ENCODE peak calls at places on chromosomes 6 and 20, in six cellular contexts. S is WTC11, O is esophagus muscularis mucosa, C is body of pancreas, D is neural crest cell, R is Calu3. L is an unnamed sample.

GRCh38 chr6:56580271-56580670 is 62.4 kb downstream of the DST start:
- DNase-seq in R (no peak), D (no peak), O (no peak), S (no peak), C (no peak), L (no peak)

GRCh38 chr20:57811373-57812020 is 101.7 kb upstream of the PMEPA1 start:
- DNase-seq in C (peak; percentile 42), D (peak; percentile 6), R (peak; percentile 51), S (peak; percentile 35), O (no peak), L (no peak)

GRCh38 chr20:4728121-4728520 is 6.4 kb downstream of the PRND start:
- DNase-seq in R (no peak), D (no peak), O (no peak), C (no peak), S (no peak), L (no peak)

GRCh38 chr20:33298391-33298790 is 15.4 kb downstream of the BPIFB1 start:
- DNase-seq in O (no peak), R (no peak), C (no peak), S (no peak), D (no peak), L (no peak)

GRCh38 chr20:48041078-48041780 is 255.9 kb upstream of the SULF2 start:
- DNase-seq in O (no peak), C (no peak), S (no peak), D (no peak), R (no peak), L (no peak)

GRCh38 chr6:93468291-93468690 is 48.9 kb upstream of the EPHA7 start:
- DNase-seq in D (no peak), R (no peak), S (peak; percentile 12), C (no peak), O (no peak), L (peak; percentile 12)

GRCh38 chr6:149938571-149939462 is 3.0 kb upstream of the ULBP2 start:
- DNase-seq in S (no peak), C (no peak), O (no peak), R (no peak), D (no peak), L (no peak)

GRCh38 chr6:32148722-32149576 is 2.8 kb downstream of the PRRT1 start:
- DNase-seq in D (no peak), R (no peak), C (peak; percentile 77), O (no peak), S (peak; percentile 96), L (peak; percentile 69)

GRCh38 chr6:25050356-25050755 is 114.6 kb upstream of the RIPOR2 start:
- DNase-seq in C (no peak), R (no peak), D (no peak), O (no peak), S (no peak), L (no peak)

GRCh38 chr6:157281570-157281969 is 41.7 kb downstream of the TMEM242 start:
- DNase-seq in S (peak; percentile 60), R (peak; percentile 63), D (no peak), O (no peak), C (peak; percentile 46), L (no peak)

GRCh38 chr6:1662532-1662931 is 52.8 kb downstream of the FOXC1 start:
- DNase-seq in O (no peak), S (no peak), C (no peak), R (no peak), D (no peak), L (no peak)

GRCh38 chr6:151475653-151476523 is 17.9 kb upstream of the CCDC170 start:
- DNase-seq in O (no peak), C (peak; percentile 49), R (peak; percentile 32), S (peak; percentile 29), D (peak; percentile 43), L (peak; percentile 31)

GRCh38 chr6:79385333-79385732 is 150.9 kb upstream of the HMGN3 start:
- DNase-seq in D (no peak), C (no peak), O (no peak), R (no peak), S (no peak), L (no peak)

GRCh38 chr6:84263557-84263956 is 36.1 kb upstream of the CEP162 start:
- DNase-seq in D (no peak), C (no peak), O (no peak), S (no peak), R (no peak), L (no peak)

GRCh38 chr6:81962198-81962597 is 209.7 kb upstream of the TENT5A start:
- DNase-seq in O (no peak), D (no peak), R (no peak), S (no peak), C (no peak), L (no peak)

GRCh38 chr6:110355031-110355430 is 3.1 kb downstream of the METTL24 start:
- DNase-seq in D (no peak), R (no peak), O (no peak), S (peak; percentile 16), C (no peak), L (no peak)

GRCh38 chr20:63945031-63945658 is 11.1 kb downstream of the UCKL1 start:
- DNase-seq in S (no peak), C (no peak), O (no peak), R (no peak), D (no peak), L (no peak)

GRCh38 chr6:134060491-134061106 is 8.2 kb upstream of the SLC2A12 start:
- DNase-seq in S (no peak), C (no peak), R (no peak), O (no peak), D (no peak), L (no peak)

GRCh38 chr6:123551939-123552707 is 84.6 kb downstream of the TRDN start:
- DNase-seq in O (no peak), D (no peak), R (no peak), S (no peak), C (no peak), L (no peak)

GRCh38 chr6:157323114-157323923 is at the start of gene TMEM242:
- DNase-seq in C (peak; percentile 94), S (peak; percentile 93), R (peak; percentile 90), O (peak; percentile 97), D (peak; percentile 97), L (peak; percentile 91)

GRCh38 chr20:19019734-19020364 is 192.6 kb upstream of the SLC24A3 start:
- DNase-seq in S (no peak), R (no peak), O (peak; percentile 45), D (no peak), C (no peak), L (no peak)
- TF ChIP-seq CTCF in S (no peak), R (no peak), O (no peak), D (peak; percentile 20), C (no peak), L (no peak)

GRCh38 chr6:125753937-125754259 is 4.5 kb downstream of the HEY2 start:
- DNase-seq in C (no peak), R (no peak), S (no peak), O (no peak), D (no peak), L (no peak)

GRCh38 chr6:125751334-125751916 is 2.0 kb downstream of the HEY2 start:
- DNase-seq in O (no peak), C (no peak), D (no peak), R (no peak), S (no peak), L (no peak)

GRCh38 chr6:125750692-125751333 is 1.4 kb downstream of the HEY2 start:
- DNase-seq in R (no peak), D (no peak), C (no peak), S (no peak), O (no peak), L (no peak)

GRCh38 chr6:125752773-125753172 is 3.3 kb downstream of the HEY2 start:
- DNase-seq in C (no peak), S (no peak), D (no peak), O (no peak), R (no peak), L (no peak)

DNA sequence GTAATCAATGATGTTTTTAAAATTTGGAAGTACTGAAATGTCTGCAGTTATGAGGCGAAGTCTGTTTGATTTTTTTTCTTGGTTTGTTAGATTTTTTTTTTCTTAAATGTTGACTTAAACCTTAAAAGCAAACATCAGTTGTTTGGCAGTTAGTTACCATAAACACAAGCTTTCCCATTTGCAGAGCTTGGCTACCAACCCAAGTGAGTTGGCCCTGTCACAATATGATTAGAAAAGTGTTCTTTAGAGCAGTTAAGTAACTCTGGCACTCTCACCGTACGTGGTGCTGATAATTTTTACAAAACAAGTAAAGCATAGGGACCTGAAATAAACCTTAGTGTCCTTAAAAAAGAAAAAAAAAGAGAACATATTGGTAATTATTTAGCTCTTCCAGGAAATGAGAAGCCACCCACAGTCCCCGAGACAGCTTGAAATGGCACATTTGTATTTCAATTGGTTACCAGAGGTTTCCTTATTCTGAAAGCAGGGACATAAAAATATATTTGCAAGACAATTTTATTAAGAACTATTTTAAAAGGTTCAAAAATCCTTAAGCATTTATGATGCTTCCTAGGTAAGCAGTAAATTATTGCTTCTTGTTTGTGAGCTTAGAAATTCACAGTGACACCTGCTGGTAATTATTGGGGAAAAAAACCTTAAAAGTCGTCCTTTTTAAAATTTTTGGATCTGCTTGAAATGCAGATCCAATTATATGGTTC is 3.9 kb downstream of the HEY2 start:
- DNase-seq in R (no peak), C (peak; percentile 85), D (no peak), S (no peak), O (no peak), L (no peak)
- TF ChIP-seq CTCF in R (no peak), C (peak; percentile 49), D (peak; percentile 68), S (no peak), O (peak; percentile 58), L (peak; percentile 64)

GRCh38 chr6:120056085-120056484 is 706.5 kb upstream of the MAN1A1 start:
- DNase-seq in C (no peak), D (no peak), R (no peak), O (no peak), S (peak; percentile 67), L (no peak)
- TF ChIP-seq CTCF in C (no peak), D (peak; percentile 47), R (no peak), O (no peak), S (peak; percentile 68), L (peak; percentile 75)

GRCh38 chr6:12288844-12289654 is 1.1 kb upstream of the EDN1 start:
- DNase-seq in O (no peak), D (peak; percentile 62), S (peak; percentile 73), R (peak; percentile 76), C (peak; percentile 55), L (peak; percentile 78)
- TF ChIP-seq CTCF in O (peak; percentile 72), D (peak; percentile 85), S (peak; percentile 62), R (peak; percentile 51), C (peak; percentile 80), L (peak; percentile 88)

DNA sequence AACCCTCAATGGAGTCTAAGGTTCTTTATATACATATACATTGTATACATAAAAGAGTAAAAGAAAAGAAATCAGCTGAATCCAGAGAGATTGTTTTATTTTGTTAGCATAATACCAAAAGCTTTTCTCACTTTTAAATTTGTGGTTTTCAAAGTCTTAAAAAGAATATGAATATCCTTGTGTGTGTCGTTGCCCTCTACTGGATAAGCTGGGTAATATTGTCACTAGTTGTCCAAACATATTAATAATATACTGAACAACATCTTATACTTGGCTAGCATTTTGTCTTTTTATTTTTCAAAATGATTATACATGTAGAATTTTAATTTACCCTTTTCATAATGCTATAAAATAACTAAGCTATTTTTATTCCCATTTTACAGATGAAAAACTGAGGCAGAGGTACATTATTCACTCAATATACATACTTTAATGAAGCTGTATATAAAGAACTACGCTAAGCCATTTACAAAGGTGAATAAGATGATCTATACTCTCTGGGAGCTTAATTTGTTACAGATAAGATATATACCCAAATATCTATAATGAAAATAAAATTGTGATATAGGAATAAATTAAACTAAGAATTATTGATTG is 531.7 kb downstream of the TFAP2B start:
- DNase-seq in D (no peak), S (no peak), R (no peak), C (no peak), O (no peak), L (no peak)
- TF ChIP-seq CTCF in D (peak; percentile 64), S (peak; percentile 54), R (peak; percentile 27), C (peak; percentile 32), O (no peak), L (peak; percentile 72)